ENCODE peak calls at places on chromosomes 6 and 20, in ten cellular contexts. One of them, this sample, is unnamed.

GRCh38 chr20:62501801-62502495 is 26.2 kb upstream of the GATA5 start:
- DNase-seq in mammary epithelial cell: peak; percentile 82
- DNase-seq in PC-3: peak; percentile 48
- DNase-seq in RWPE1: peak; percentile 60
- DNase-seq in cardiac muscle cell: no peak
- DNase-seq in CD4-positive, CD25-positive, alpha-beta regulatory T cell: peak; percentile 60
- DNase-seq in pancreas: no peak
- DNase-seq in uterus: no peak
- DNase-seq in CD4-positive, alpha-beta memory T cell: peak; percentile 89
- DNase-seq in right cardiac atrium: no peak
- DNase-seq in this sample: no peak

GRCh38 chr6:157229733-157230132 is 93.6 kb downstream of the TMEM242 start:
- DNase-seq in CD4-positive, CD25-positive, alpha-beta regulatory T cell: no peak
- DNase-seq in pancreas: no peak
- DNase-seq in cardiac muscle cell: no peak
- DNase-seq in uterus: no peak
- DNase-seq in RWPE1: no peak
- DNase-seq in mammary epithelial cell: no peak
- DNase-seq in PC-3: no peak
- DNase-seq in right cardiac atrium: no peak
- DNase-seq in CD4-positive, alpha-beta memory T cell: no peak
- DNase-seq in this sample: no peak

GRCh38 chr20:41365785-41366545 is 653 bp downstream of the EMILIN3 start:
- DNase-seq in pancreas: no peak
- DNase-seq in CD4-positive, CD25-positive, alpha-beta regulatory T cell: no peak
- DNase-seq in PC-3: no peak
- DNase-seq in RWPE1: no peak
- DNase-seq in right cardiac atrium: peak; percentile 77
- DNase-seq in CD4-positive, alpha-beta memory T cell: no peak
- DNase-seq in uterus: no peak
- DNase-seq in cardiac muscle cell: peak; percentile 44
- DNase-seq in mammary epithelial cell: no peak
- DNase-seq in this sample: no peak

GRCh38 chr20:52379723-52380336 is 188.3 kb upstream of the ZFP64 start:
- DNase-seq in CD4-positive, alpha-beta memory T cell: no peak
- DNase-seq in uterus: peak; percentile 27
- DNase-seq in PC-3: peak; percentile 71
- DNase-seq in right cardiac atrium: peak; percentile 75
- DNase-seq in pancreas: no peak
- DNase-seq in mammary epithelial cell: no peak
- DNase-seq in RWPE1: peak; percentile 58
- DNase-seq in CD4-positive, CD25-positive, alpha-beta regulatory T cell: peak; percentile 3
- DNase-seq in cardiac muscle cell: peak; percentile 46
- DNase-seq in this sample: no peak

GRCh38 chr6:91462236-91462635 is 875.4 kb upstream of the MAP3K7 start:
- DNase-seq in right cardiac atrium: no peak
- DNase-seq in cardiac muscle cell: no peak
- DNase-seq in PC-3: no peak
- DNase-seq in CD4-positive, CD25-positive, alpha-beta regulatory T cell: no peak
- DNase-seq in pancreas: no peak
- DNase-seq in uterus: no peak
- DNase-seq in RWPE1: no peak
- DNase-seq in CD4-positive, alpha-beta memory T cell: no peak
- DNase-seq in mammary epithelial cell: no peak
- DNase-seq in this sample: no peak

GRCh38 chr6:131134950-131135243 is 370 bp upstream of the AKAP7 start:
- DNase-seq in right cardiac atrium: no peak
- DNase-seq in pancreas: no peak
- DNase-seq in PC-3: no peak
- DNase-seq in uterus: no peak
- DNase-seq in RWPE1: no peak
- DNase-seq in cardiac muscle cell: no peak
- DNase-seq in CD4-positive, alpha-beta memory T cell: no peak
- DNase-seq in mammary epithelial cell: no peak
- DNase-seq in CD4-positive, CD25-positive, alpha-beta regulatory T cell: no peak
- DNase-seq in this sample: no peak

GRCh38 chr6:87209812-87210211 is 54.4 kb downstream of the ZNF292 start:
- DNase-seq in CD4-positive, CD25-positive, alpha-beta regulatory T cell: no peak
- DNase-seq in CD4-positive, alpha-beta memory T cell: no peak
- DNase-seq in PC-3: no peak
- DNase-seq in mammary epithelial cell: no peak
- DNase-seq in right cardiac atrium: no peak
- DNase-seq in uterus: no peak
- DNase-seq in pancreas: no peak
- DNase-seq in cardiac muscle cell: no peak
- DNase-seq in RWPE1: no peak
- DNase-seq in this sample: no peak

GRCh38 chr6:107217248-107217647 is 101.9 kb upstream of the BEND3 start:
- DNase-seq in uterus: no peak
- DNase-seq in cardiac muscle cell: no peak
- DNase-seq in CD4-positive, alpha-beta memory T cell: no peak
- DNase-seq in mammary epithelial cell: no peak
- DNase-seq in pancreas: no peak
- DNase-seq in PC-3: no peak
- DNase-seq in RWPE1: no peak
- DNase-seq in right cardiac atrium: no peak
- DNase-seq in CD4-positive, CD25-positive, alpha-beta regulatory T cell: no peak
- DNase-seq in this sample: no peak

GRCh38 chr20:9617940-9618339 is 103.5 kb downstream of the LAMP5 start:
- DNase-seq in CD4-positive, CD25-positive, alpha-beta regulatory T cell: no peak
- DNase-seq in PC-3: peak; percentile 89
- DNase-seq in RWPE1: peak; percentile 36
- DNase-seq in right cardiac atrium: no peak
- DNase-seq in cardiac muscle cell: peak; percentile 67
- DNase-seq in CD4-positive, alpha-beta memory T cell: no peak
- DNase-seq in uterus: no peak
- DNase-seq in mammary epithelial cell: peak; percentile 25
- DNase-seq in pancreas: peak; percentile 54
- DNase-seq in this sample: peak; percentile 2

GRCh38 chr6:124197148-124197547 is 393.5 kb downstream of the NKAIN2 start:
- DNase-seq in right cardiac atrium: no peak
- DNase-seq in cardiac muscle cell: no peak
- DNase-seq in uterus: no peak
- DNase-seq in CD4-positive, CD25-positive, alpha-beta regulatory T cell: no peak
- DNase-seq in CD4-positive, alpha-beta memory T cell: no peak
- DNase-seq in mammary epithelial cell: no peak
- DNase-seq in RWPE1: no peak
- DNase-seq in pancreas: no peak
- DNase-seq in PC-3: no peak
- DNase-seq in this sample: no peak

GRCh38 chr6:149211046-149211571 is 106.4 kb upstream of the TAB2 start:
- DNase-seq in CD4-positive, alpha-beta memory T cell: no peak
- DNase-seq in RWPE1: no peak
- DNase-seq in right cardiac atrium: no peak
- DNase-seq in uterus: no peak
- DNase-seq in cardiac muscle cell: no peak
- DNase-seq in mammary epithelial cell: peak; percentile 41
- DNase-seq in pancreas: no peak
- DNase-seq in CD4-positive, CD25-positive, alpha-beta regulatory T cell: peak; percentile 83
- DNase-seq in PC-3: peak; percentile 10
- DNase-seq in this sample: no peak

GRCh38 chr20:44809380-44810060 is 826 bp downstream of the RIMS4 start:
- DNase-seq in CD4-positive, alpha-beta memory T cell: no peak
- DNase-seq in RWPE1: no peak
- DNase-seq in right cardiac atrium: peak; percentile 52
- DNase-seq in mammary epithelial cell: no peak
- DNase-seq in pancreas: no peak
- DNase-seq in PC-3: no peak
- DNase-seq in CD4-positive, CD25-positive, alpha-beta regulatory T cell: no peak
- DNase-seq in uterus: no peak
- DNase-seq in cardiac muscle cell: no peak
- DNase-seq in this sample: no peak

GRCh38 chr20:44811150-44811685 is 872 bp upstream of the RIMS4 start:
- DNase-seq in CD4-positive, alpha-beta memory T cell: no peak
- DNase-seq in CD4-positive, CD25-positive, alpha-beta regulatory T cell: no peak
- DNase-seq in cardiac muscle cell: no peak
- DNase-seq in pancreas: no peak
- DNase-seq in PC-3: no peak
- DNase-seq in uterus: no peak
- DNase-seq in mammary epithelial cell: no peak
- DNase-seq in RWPE1: no peak
- DNase-seq in right cardiac atrium: no peak
- DNase-seq in this sample: no peak

GRCh38 chr20:44810061-44810390 is 320 bp downstream of the RIMS4 start:
- DNase-seq in CD4-positive, alpha-beta memory T cell: no peak
- DNase-seq in PC-3: no peak
- DNase-seq in mammary epithelial cell: no peak
- DNase-seq in uterus: no peak
- DNase-seq in right cardiac atrium: peak; percentile 54
- DNase-seq in CD4-positive, CD25-positive, alpha-beta regulatory T cell: no peak
- DNase-seq in pancreas: no peak
- DNase-seq in RWPE1: no peak
- DNase-seq in cardiac muscle cell: no peak
- DNase-seq in this sample: no peak

GRCh38 chr20:44807684-44808056 is 2.7 kb downstream of the RIMS4 start:
- DNase-seq in uterus: no peak
- DNase-seq in PC-3: no peak
- DNase-seq in pancreas: no peak
- DNase-seq in mammary epithelial cell: no peak
- DNase-seq in CD4-positive, alpha-beta memory T cell: no peak
- DNase-seq in RWPE1: no peak
- DNase-seq in cardiac muscle cell: no peak
- DNase-seq in CD4-positive, CD25-positive, alpha-beta regulatory T cell: no peak
- DNase-seq in right cardiac atrium: no peak
- DNase-seq in this sample: no peak

GRCh38 chr20:44810391-44811149 is at the start of gene RIMS4:
- DNase-seq in PC-3: no peak
- DNase-seq in right cardiac atrium: no peak
- DNase-seq in CD4-positive, alpha-beta memory T cell: no peak
- DNase-seq in CD4-positive, CD25-positive, alpha-beta regulatory T cell: no peak
- DNase-seq in pancreas: no peak
- DNase-seq in cardiac muscle cell: peak; percentile 79
- DNase-seq in mammary epithelial cell: no peak
- DNase-seq in uterus: no peak
- DNase-seq in RWPE1: no peak
- DNase-seq in this sample: no peak
- H3K27ac ChIP-seq in PC-3: no peak within 1 kb of the TSS
- H3K27ac ChIP-seq in right cardiac atrium: no peak within 1 kb of the TSS
- H3K27ac ChIP-seq in CD4-positive, alpha-beta memory T cell: no peak within 1 kb of the TSS
- H3K27ac ChIP-seq in CD4-positive, CD25-positive, alpha-beta regulatory T cell: no peak within 1 kb of the TSS
- H3K27ac ChIP-seq in pancreas: no peak within 1 kb of the TSS
- H3K27ac ChIP-seq in cardiac muscle cell: no peak within 1 kb of the TSS
- H3K27ac ChIP-seq in mammary epithelial cell: no peak within 1 kb of the TSS
- H3K27ac ChIP-seq in uterus: no peak within 1 kb of the TSS
- H3K27ac ChIP-seq in RWPE1: no peak within 1 kb of the TSS
- H3K27ac ChIP-seq in this sample: no peak within 1 kb of the TSS

GRCh38 chr20:61297981-61298380 is 45.9 kb downstream of the CDH4 start:
- DNase-seq in CD4-positive, alpha-beta memory T cell: no peak
- DNase-seq in mammary epithelial cell: peak; percentile 65
- DNase-seq in PC-3: peak; percentile 25
- DNase-seq in right cardiac atrium: no peak
- DNase-seq in pancreas: no peak
- DNase-seq in CD4-positive, CD25-positive, alpha-beta regulatory T cell: no peak
- DNase-seq in cardiac muscle cell: no peak
- DNase-seq in uterus: no peak
- DNase-seq in RWPE1: peak; percentile 93
- DNase-seq in this sample: no peak

GRCh38 chr20:61295726-61296628 is 43.9 kb downstream of the CDH4 start:
- DNase-seq in CD4-positive, alpha-beta memory T cell: no peak
- DNase-seq in uterus: no peak
- DNase-seq in RWPE1: peak; percentile 91
- DNase-seq in CD4-positive, CD25-positive, alpha-beta regulatory T cell: no peak
- DNase-seq in right cardiac atrium: no peak
- DNase-seq in PC-3: no peak
- DNase-seq in mammary epithelial cell: peak; percentile 36
- DNase-seq in pancreas: no peak
- DNase-seq in cardiac muscle cell: no peak
- DNase-seq in this sample: no peak

GRCh38 chr20:61296629-61297019 is 44.6 kb downstream of the CDH4 start:
- DNase-seq in mammary epithelial cell: no peak
- DNase-seq in RWPE1: no peak
- DNase-seq in cardiac muscle cell: no peak
- DNase-seq in uterus: no peak
- DNase-seq in CD4-positive, alpha-beta memory T cell: no peak
- DNase-seq in pancreas: no peak
- DNase-seq in PC-3: no peak
- DNase-seq in right cardiac atrium: no peak
- DNase-seq in CD4-positive, CD25-positive, alpha-beta regulatory T cell: no peak
- DNase-seq in this sample: no peak

GRCh38 chr20:61299088-61299487 is 47.0 kb downstream of the CDH4 start:
- DNase-seq in RWPE1: no peak
- DNase-seq in PC-3: no peak
- DNase-seq in cardiac muscle cell: no peak
- DNase-seq in pancreas: no peak
- DNase-seq in CD4-positive, alpha-beta memory T cell: no peak
- DNase-seq in uterus: no peak
- DNase-seq in right cardiac atrium: no peak
- DNase-seq in mammary epithelial cell: no peak
- DNase-seq in CD4-positive, CD25-positive, alpha-beta regulatory T cell: no peak
- DNase-seq in this sample: no peak

DNA sequence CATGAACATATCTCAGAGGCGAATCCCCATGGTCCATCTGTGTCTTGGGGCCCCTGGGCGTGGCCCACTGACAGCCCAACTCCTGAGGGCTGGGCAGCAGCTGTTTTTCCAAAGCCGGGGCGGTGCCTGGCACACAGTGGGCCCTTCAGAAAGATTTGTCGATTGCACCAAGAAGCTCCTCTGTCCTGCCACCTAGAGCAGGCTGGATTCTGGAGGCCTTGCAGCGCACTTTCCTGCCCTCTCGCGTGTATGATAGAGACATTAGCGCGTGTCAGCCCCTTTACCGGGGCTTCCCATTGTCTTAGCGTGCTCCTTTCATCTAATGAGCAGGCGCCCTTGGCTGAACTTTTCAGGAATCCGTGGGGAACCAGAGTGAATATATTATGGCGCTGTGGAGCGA is 45.4 kb downstream of the CDH4 start:
- DNase-seq in CD4-positive, CD25-positive, alpha-beta regulatory T cell: no peak
- DNase-seq in PC-3: no peak
- DNase-seq in uterus: no peak
- DNase-seq in CD4-positive, alpha-beta memory T cell: no peak
- DNase-seq in pancreas: no peak
- DNase-seq in right cardiac atrium: no peak
- DNase-seq in mammary epithelial cell: no peak
- DNase-seq in cardiac muscle cell: no peak
- DNase-seq in RWPE1: no peak
- DNase-seq in this sample: no peak
- H3K27ac ChIP-seq in CD4-positive, CD25-positive, alpha-beta regulatory T cell: no peak overlapping the region
- H3K27ac ChIP-seq in PC-3: no peak overlapping the region
- H3K27ac ChIP-seq in uterus: no peak overlapping the region
- H3K27ac ChIP-seq in CD4-positive, alpha-beta memory T cell: no peak overlapping the region
- H3K27ac ChIP-seq in pancreas: no peak overlapping the region
- H3K27ac ChIP-seq in right cardiac atrium: no peak overlapping the region
- H3K27ac ChIP-seq in mammary epithelial cell: no peak overlapping the region
- H3K27ac ChIP-seq in cardiac muscle cell: no peak overlapping the region
- H3K27ac ChIP-seq in RWPE1: peak overlapping the region; percentile 64
- H3K27ac ChIP-seq in this sample: no peak overlapping the region

GRCh38 chr6:28980137-28980796 is 24.8 kb downstream of the ZNF311 start:
- DNase-seq in uterus: no peak
- DNase-seq in CD4-positive, alpha-beta memory T cell: no peak
- DNase-seq in PC-3: no peak
- DNase-seq in pancreas: no peak
- DNase-seq in CD4-positive, CD25-positive, alpha-beta regulatory T cell: no peak
- DNase-seq in cardiac muscle cell: no peak
- DNase-seq in right cardiac atrium: no peak
- DNase-seq in mammary epithelial cell: no peak
- DNase-seq in RWPE1: no peak
- DNase-seq in this sample: no peak
- H3K27ac ChIP-seq in uterus: peak overlapping the region; percentile 95
- H3K27ac ChIP-seq in CD4-positive, alpha-beta memory T cell: no peak overlapping the region
- H3K27ac ChIP-seq in PC-3: peak overlapping the region; percentile 60
- H3K27ac ChIP-seq in pancreas: peak overlapping the region; percentile 68
- H3K27ac ChIP-seq in CD4-positive, CD25-positive, alpha-beta regulatory T cell: no peak overlapping the region
- H3K27ac ChIP-seq in cardiac muscle cell: peak overlapping the region; percentile 78
- H3K27ac ChIP-seq in right cardiac atrium: peak overlapping the region; percentile 43
- H3K27ac ChIP-seq in mammary epithelial cell: no peak overlapping the region
- H3K27ac ChIP-seq in RWPE1: peak overlapping the region; percentile 27
- H3K27ac ChIP-seq in this sample: no peak overlapping the region

GRCh38 chr6:39223535-39223934 is 5.7 kb downstream of the KCNK5 start:
- DNase-seq in RWPE1: no peak
- DNase-seq in mammary epithelial cell: no peak
- DNase-seq in uterus: no peak
- DNase-seq in cardiac muscle cell: no peak
- DNase-seq in CD4-positive, alpha-beta memory T cell: no peak
- DNase-seq in CD4-positive, CD25-positive, alpha-beta regulatory T cell: no peak
- DNase-seq in right cardiac atrium: no peak
- DNase-seq in pancreas: no peak
- DNase-seq in PC-3: no peak
- DNase-seq in this sample: no peak
- H3K27ac ChIP-seq in RWPE1: no peak overlapping the region
- H3K27ac ChIP-seq in mammary epithelial cell: no peak overlapping the region
- H3K27ac ChIP-seq in uterus: no peak overlapping the region
- H3K27ac ChIP-seq in cardiac muscle cell: no peak overlapping the region
- H3K27ac ChIP-seq in CD4-positive, alpha-beta memory T cell: no peak overlapping the region
- H3K27ac ChIP-seq in CD4-positive, CD25-positive, alpha-beta regulatory T cell: no peak overlapping the region
- H3K27ac ChIP-seq in right cardiac atrium: no peak overlapping the region
- H3K27ac ChIP-seq in pancreas: no peak overlapping the region
- H3K27ac ChIP-seq in PC-3: no peak overlapping the region
- H3K27ac ChIP-seq in this sample: no peak overlapping the region

This sample was measured in caudate nucleus.